ENCODE peak calls at places on chromosomes 11 and 22, in five cellular contexts. I is neural crest cell; Z is activated CD4-positive, CD25-positive, alpha-beta regulatory T cell; W is GF-D8; X is activated naive CD4-positive, alpha-beta T cell. J is an unnamed sample.

GRCh38 chr11:71293961-71294782 is 41.8 kb upstream of the SHANK2 start:
- DNase-seq in W (no peak), I (no peak), Z (no peak), X (no peak), J (no peak)

GRCh38 chr11:76810151-76810853 is 27.1 kb downstream of the TSKU start:
- DNase-seq in X (no peak), I (peak; percentile 30), Z (no peak), W (peak; percentile 8), J (peak; percentile 67)

GRCh38 chr22:32334640-32335365 is 22.9 kb upstream of the RFPL3 start:
- DNase-seq in I (no peak), W (no peak), X (no peak), Z (no peak), J (no peak)

GRCh38 chr11:96102664-96103068 is 178.8 kb upstream of the MTMR2 start:
- DNase-seq in Z (no peak), I (no peak), W (no peak), X (no peak), J (no peak)

GRCh38 chr11:119714590-119714989 is 14.4 kb downstream of the NECTIN1 start:
- DNase-seq in Z (no peak), X (no peak), W (no peak), I (no peak), J (no peak)

GRCh38 chr11:78914503-78914902 is 339.8 kb upstream of the NARS2 start:
- DNase-seq in W (no peak), Z (no peak), I (no peak), X (no peak), J (no peak)

GRCh38 chr22:46107089-46107664 is 43.1 kb upstream of the PPARA start:
- DNase-seq in W (no peak), Z (no peak), I (no peak), X (no peak), J (no peak)

GRCh38 chr11:33454264-33454663 is 197.1 kb downstream of the HIPK3 start:
- DNase-seq in X (no peak), Z (no peak), I (no peak), W (no peak), J (no peak)

GRCh38 chr11:2480874-2481220 is 36.0 kb downstream of the KCNQ1 start:
- DNase-seq in Z (no peak), I (no peak), W (peak; percentile 36), X (no peak), J (peak; percentile 92)

GRCh38 chr11:100151944-100152343 is 535.1 kb upstream of the ARHGAP42 start:
- DNase-seq in Z (no peak), X (no peak), I (no peak), W (no peak), J (no peak)

GRCh38 chr11:33449798-33450197 is 192.6 kb downstream of the HIPK3 start:
- DNase-seq in I (no peak), Z (no peak), W (no peak), X (no peak), J (no peak)

GRCh38 chr11:82811369-82811768 is 77.7 kb upstream of the FAM181B start:
- DNase-seq in Z (no peak), I (no peak), W (no peak), X (no peak), J (no peak)

GRCh38 chr11:76233936-76234703 is 27.8 kb upstream of the WNT11 start:
- DNase-seq in W (peak; percentile 51), X (no peak), Z (no peak), I (peak; percentile 27), J (no peak)

GRCh38 chr22:47591709-47592108 is 829.3 kb downstream of the TBC1D22A start:
- DNase-seq in Z (no peak), I (no peak), X (no peak), W (no peak), J (no peak)

GRCh38 chr22:19233189-19233661 is 54.7 kb upstream of the SLC25A1 start:
- DNase-seq in I (no peak), Z (no peak), X (no peak), W (no peak), J (no peak)

GRCh38 chr11:61714316-61714715 is 34.1 kb downstream of the DAGLA start:
- DNase-seq in W (no peak), X (no peak), Z (no peak), I (no peak), J (no peak)

GRCh38 chr11:75324740-75325139 is 26.7 kb downstream of the ARRB1 start:
- DNase-seq in X (no peak), I (no peak), W (no peak), Z (no peak), J (no peak)

GRCh38 chr22:28923826-28924732 is 40.7 kb downstream of the ZNRF3 start:
- DNase-seq in X (no peak), W (no peak), I (peak; percentile 37), Z (no peak), J (no peak)

GRCh38 chr11:134425413-134425812 is 13.4 kb upstream of the B3GAT1 start:
- DNase-seq in Z (no peak), I (no peak), W (no peak), X (no peak), J (no peak)

GRCh38 chr11:130722401-130722800 is 193.9 kb downstream of the SNX19 start:
- DNase-seq in W (no peak), Z (no peak), I (no peak), X (no peak), J (no peak)

GRCh38 chr11:94758671-94759070 is 9.5 kb upstream of the AMOTL1 start:
- DNase-seq in X (no peak), W (no peak), Z (no peak), I (no peak), J (no peak)

GRCh38 chr22:20115691-20116375 is at the start of gene RANBP1:
- DNase-seq in W (no peak), I (no peak), Z (no peak), X (no peak), J (no peak)

GRCh38 chr11:13238879-13239514 is 38.6 kb upstream of the BMAL1 start:
- DNase-seq in W (no peak), I (peak; percentile 40), Z (peak; percentile 26), X (no peak), J (peak; percentile 79)

GRCh38 chr11:11579012-11579755 is 42.6 kb downstream of the GALNT18 start:
- DNase-seq in X (no peak), I (no peak), W (no peak), Z (no peak), J (no peak)

J was measured in KBM-7.